ENCODE peak calls at places on chromosomes 13 and 19, in ten cellular contexts. G is right lobe of liver, X is kidney epithelial cell, S is fibroblast of lung, J is psoas muscle, T is GM06990, I is mesothelial cell of epicardium, H is breast epithelium, L is astrocyte of the cerebellum, Z is lung. U is an unnamed sample.

GRCh38 chr13:74325106-74325505 is 190.9 kb upstream of the KLF12 start:
- DNase-seq in G (no peak), X (no peak), S (peak; percentile 82), J (no peak), T (no peak), I (peak; percentile 61), H (no peak), L (peak; percentile 73), Z (no peak), U (no peak)

GRCh38 chr19:19405919-19406877 is 723 bp downstream of the GATAD2A start:
- DNase-seq in G (peak; percentile 68), X (no peak), S (peak; percentile 74), J (peak; percentile 62), T (peak; percentile 56), I (peak; percentile 56), H (no peak), L (peak; percentile 20), Z (peak; percentile 38), U (peak; percentile 51)

GRCh38 chr19:5025027-5025426 is 56.1 kb downstream of the KDM4B start:
- DNase-seq in G (no peak), X (no peak), S (no peak), J (no peak), T (no peak), I (no peak), H (no peak), L (no peak), Z (no peak), U (no peak)

GRCh38 chr19:5680083-5680436 is 256 bp downstream of the MICOS13 start:
- DNase-seq in G (no peak), X (no peak), S (no peak), J (no peak), T (no peak), I (peak; percentile 54), H (no peak), L (no peak), Z (no peak), U (no peak)

GRCh38 chr13:106859505-106859904 is 291.6 kb upstream of the ARGLU1 start:
- DNase-seq in G (no peak), X (no peak), S (no peak), J (no peak), T (no peak), I (no peak), H (no peak), L (no peak), Z (no peak), U (no peak)

GRCh38 chr19:14676762-14677161 is 2.1 kb upstream of the ADGRE3 start:
- DNase-seq in G (no peak), X (no peak), S (no peak), J (no peak), T (no peak), I (no peak), H (no peak), L (no peak), Z (no peak), U (no peak)

GRCh38 chr13:42820450-42820849 is 39.1 kb downstream of the FAM216B start:
- DNase-seq in G (no peak), X (no peak), S (no peak), J (no peak), T (no peak), I (no peak), H (no peak), L (no peak), Z (no peak), U (no peak)

GRCh38 chr13:84130739-84131138 is 248.5 kb upstream of the SLITRK1 start:
- DNase-seq in G (no peak), X (no peak), S (no peak), J (no peak), T (no peak), I (no peak), H (no peak), L (no peak), Z (no peak), U (no peak)

GRCh38 chr19:15276620-15277019 is 44.4 kb upstream of the EPHX3 start:
- DNase-seq in G (no peak), X (no peak), S (no peak), J (no peak), T (no peak), I (no peak), H (no peak), L (no peak), Z (no peak), U (no peak)

GRCh38 chr19:13842294-13843103 is 34.4 kb upstream of the NANOS3 start:
- DNase-seq in G (peak; percentile 84), X (no peak), S (peak; percentile 72), J (peak; percentile 91), T (peak; percentile 79), I (peak; percentile 62), H (peak; percentile 89), L (no peak), Z (peak; percentile 84), U (no peak)

GRCh38 chr13:65154661-65155447 is 2075.3 kb downstream of the PCDH9 start:
- DNase-seq in G (no peak), X (no peak), S (no peak), J (no peak), T (no peak), I (no peak), H (no peak), L (no peak), Z (no peak), U (no peak)

GRCh38 chr13:39415003-39415402 is 188.0 kb downstream of the LHFPL6 start:
- DNase-seq in G (no peak), X (no peak), S (peak; percentile 72), J (no peak), T (no peak), I (no peak), H (no peak), L (peak; percentile 83), Z (no peak), U (no peak)

GRCh38 chr13:23703241-23703640 is 133.0 kb downstream of the TNFRSF19 start:
- DNase-seq in G (no peak), X (no peak), S (no peak), J (no peak), T (no peak), I (no peak), H (no peak), L (no peak), Z (no peak), U (no peak)

GRCh38 chr19:13856530-13856929 is 20.4 kb upstream of the NANOS3 start:
- DNase-seq in G (no peak), X (no peak), S (no peak), J (no peak), T (no peak), I (no peak), H (no peak), L (no peak), Z (no peak), U (no peak)

DNA sequence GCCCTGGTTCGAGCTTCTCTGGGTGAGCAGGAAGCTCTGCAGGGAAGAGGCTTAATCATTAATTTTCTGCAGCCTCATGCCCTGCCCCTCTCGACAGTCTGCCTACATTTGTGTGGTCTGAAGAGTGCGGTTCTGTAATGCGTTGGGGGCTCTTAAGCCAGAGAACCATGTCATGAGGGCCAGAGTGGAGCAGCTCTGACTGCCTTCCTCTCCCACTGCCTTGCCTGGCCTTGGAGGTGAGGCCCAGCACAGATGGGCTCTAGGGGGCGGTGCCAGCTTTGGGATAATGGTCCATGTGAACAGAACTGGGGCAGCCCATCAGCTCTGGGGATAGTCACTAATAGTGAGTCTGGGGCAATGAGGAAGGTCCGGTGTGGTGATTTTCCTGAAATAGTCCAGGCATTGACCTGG is 5.7 kb downstream of the FGF9 start:
- DNase-seq in G (no peak), X (no peak), S (no peak), J (peak; percentile 24), T (no peak), I (no peak), H (no peak), L (no peak), Z (no peak), U (no peak)
- TF ChIP-seq CTCF in G (no peak), X (peak; percentile 41), S (no peak), J (no peak), T (no peak), I (no peak), H (no peak), L (no peak), Z (no peak), U (no peak)

GRCh38 chr19:38878575-38879399 is 712 bp upstream of the RINL start:
- DNase-seq in G (no peak), X (no peak), S (no peak), J (no peak), T (no peak), I (no peak), H (no peak), L (no peak), Z (no peak), U (no peak)
- TF ChIP-seq CTCF in G (no peak), X (no peak), S (no peak), J (no peak), T (no peak), I (no peak), H (no peak), L (peak; percentile 8), Z (no peak), U (no peak)

DNA sequence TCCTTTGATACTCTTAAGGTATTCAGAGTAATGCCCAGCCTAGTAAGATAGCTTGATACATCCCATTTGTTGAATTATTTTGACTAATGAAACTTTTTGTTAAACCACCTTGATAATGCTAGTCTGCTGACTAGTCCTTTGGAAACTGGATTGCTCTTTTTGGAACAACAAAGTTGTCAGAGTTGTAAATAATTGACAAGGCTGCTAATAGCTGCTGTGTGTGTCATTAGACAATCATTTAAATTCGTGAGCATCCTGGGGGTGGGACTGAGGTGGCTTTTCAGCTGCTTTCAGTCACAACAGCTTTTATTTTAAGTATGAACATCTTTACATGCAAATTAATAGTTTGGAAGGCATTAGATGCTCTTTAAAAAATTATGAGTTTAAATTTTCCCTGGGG is 153.5 kb downstream of the HS6ST3 start:
- DNase-seq in G (no peak), X (peak; percentile 45), S (no peak), J (no peak), T (no peak), I (no peak), H (no peak), L (no peak), Z (no peak), U (no peak)
- TF ChIP-seq CTCF in G (no peak), X (no peak), S (no peak), J (no peak), T (no peak), I (no peak), H (no peak), L (no peak), Z (no peak), U (no peak)

GRCh38 chr19:53579518-53579917 is 41.6 kb downstream of the ZNF331 start:
- DNase-seq in G (no peak), X (no peak), S (no peak), J (no peak), T (no peak), I (no peak), H (no peak), L (no peak), Z (no peak), U (no peak)
- TF ChIP-seq CTCF in G (no peak), X (no peak), S (no peak), J (no peak), T (no peak), I (no peak), H (no peak), L (no peak), Z (no peak), U (no peak)

GRCh38 chr13:22175211-22175610 is 504.3 kb downstream of the FGF9 start:
- DNase-seq in G (no peak), X (no peak), S (no peak), J (no peak), T (no peak), I (no peak), H (no peak), L (no peak), Z (no peak), U (no peak)
- TF ChIP-seq CTCF in G (no peak), X (no peak), S (no peak), J (no peak), T (no peak), I (no peak), H (no peak), L (no peak), Z (no peak), U (no peak)

U was measured in neural crest cell.